ENCODE peak calls at places on chromosomes 13 and 19, in nine cellular contexts. N is astrocyte, K is BJ, P is aorta, A is H9, G is fibroblast of lung, B is endodermal cell, F is uterus, V is ovary. O is an unnamed sample. For H3K27me3, the result is how much of the 10 kb centered on the place peaks cover.

GRCh38 chr19:12801466-12802266 is at the start of the genes PRDX2 and THSD8:
- DNase-seq in N (no peak), K (no peak), P (peak), A (peak), G (peak), B (peak), F (peak), V (peak), O (no peak)

GRCh38 chr19:12838182-12838890 is at the start of gene MAST1:
- DNase-seq in N (no peak), K (no peak), P (no peak), A (peak), G (no peak), B (peak), F (no peak), V (no peak), O (no peak)

GRCh38 chr13:42876810-42877550 is 95.6 kb downstream of the FAM216B start:
- DNase-seq in N (peak), K (no peak), P (no peak), A (no peak), G (peak), B (no peak), F (no peak), V (no peak), O (no peak)

GRCh38 chr19:17933414-17934129 is 757 bp downstream of the CCDC124 start:
- DNase-seq in N (peak), K (no peak), P (no peak), A (no peak), G (peak), B (no peak), F (no peak), V (no peak), O (no peak)

GRCh38 chr19:55005684-55006488 is 32.2 kb downstream of the GP6 start:
- DNase-seq in N (peak), K (no peak), P (no peak), A (peak), G (peak), B (peak), F (no peak), V (no peak), O (no peak)

GRCh38 chr19:4416268-4416667 is 13.8 kb downstream of the CHAF1A start:
- DNase-seq in N (no peak), K (no peak), P (no peak), A (no peak), G (no peak), B (no peak), F (no peak), V (no peak), O (no peak)

GRCh38 chr19:55305491-55305890 is 19.6 kb downstream of the TMEM150B start:
- DNase-seq in N (no peak), K (no peak), P (no peak), A (peak), G (no peak), B (peak), F (peak), V (peak), O (no peak)

GRCh38 chr19:7595466-7596133 is at the start of gene CAMSAP3:
- DNase-seq in N (no peak), K (peak), P (no peak), A (peak), G (peak), B (peak), F (no peak), V (no peak), O (peak)

GRCh38 chr19:46515879-46516350 is 20.2 kb upstream of the PNMA8B start:
- DNase-seq in N (peak), K (no peak), P (no peak), A (peak), G (peak), B (no peak), F (no peak), V (no peak), O (no peak)

GRCh38 chr19:845707-846481 is 5.1 kb downstream of the PRTN3 start:
- DNase-seq in N (no peak), K (no peak), P (no peak), A (no peak), G (no peak), B (no peak), F (no peak), V (no peak), O (no peak)
- H3K27me3 ChIP-seq in N (under half), K (under half), P (under half), A (under half), G (under half), B (under half), F (under half), V (under half), O (under half)

GRCh38 chr19:53993448-53993847 is 2.0 kb downstream of the CACNG6 start:
- DNase-seq in N (no peak), K (no peak), P (no peak), A (no peak), G (no peak), B (no peak), F (no peak), V (no peak), O (no peak)
- H3K27me3 ChIP-seq in N (under half), K (under half), P (under half), A (under half), G (under half), B (half or more), F (under half), V (under half), O (under half)

GRCh38 chr13:87676254-87677042 is 5.3 kb downstream of the SLITRK5 start:
- DNase-seq in N (no peak), K (no peak), P (peak), A (peak), G (no peak), B (peak), F (no peak), V (no peak), O (no peak)

GRCh38 chr13:87677043-87677333 is 5.8 kb downstream of the SLITRK5 start:
- DNase-seq in N (no peak), K (no peak), P (no peak), A (no peak), G (no peak), B (no peak), F (no peak), V (no peak), O (no peak)

GRCh38 chr13:87678353-87678752 is 7.2 kb downstream of the SLITRK5 start:
- DNase-seq in N (no peak), K (no peak), P (no peak), A (no peak), G (no peak), B (no peak), F (no peak), V (no peak), O (no peak)

GRCh38 chr13:87675851-87676250 is 4.7 kb downstream of the SLITRK5 start:
- DNase-seq in N (no peak), K (no peak), P (no peak), A (no peak), G (no peak), B (no peak), F (no peak), V (no peak), O (no peak)

DNA sequence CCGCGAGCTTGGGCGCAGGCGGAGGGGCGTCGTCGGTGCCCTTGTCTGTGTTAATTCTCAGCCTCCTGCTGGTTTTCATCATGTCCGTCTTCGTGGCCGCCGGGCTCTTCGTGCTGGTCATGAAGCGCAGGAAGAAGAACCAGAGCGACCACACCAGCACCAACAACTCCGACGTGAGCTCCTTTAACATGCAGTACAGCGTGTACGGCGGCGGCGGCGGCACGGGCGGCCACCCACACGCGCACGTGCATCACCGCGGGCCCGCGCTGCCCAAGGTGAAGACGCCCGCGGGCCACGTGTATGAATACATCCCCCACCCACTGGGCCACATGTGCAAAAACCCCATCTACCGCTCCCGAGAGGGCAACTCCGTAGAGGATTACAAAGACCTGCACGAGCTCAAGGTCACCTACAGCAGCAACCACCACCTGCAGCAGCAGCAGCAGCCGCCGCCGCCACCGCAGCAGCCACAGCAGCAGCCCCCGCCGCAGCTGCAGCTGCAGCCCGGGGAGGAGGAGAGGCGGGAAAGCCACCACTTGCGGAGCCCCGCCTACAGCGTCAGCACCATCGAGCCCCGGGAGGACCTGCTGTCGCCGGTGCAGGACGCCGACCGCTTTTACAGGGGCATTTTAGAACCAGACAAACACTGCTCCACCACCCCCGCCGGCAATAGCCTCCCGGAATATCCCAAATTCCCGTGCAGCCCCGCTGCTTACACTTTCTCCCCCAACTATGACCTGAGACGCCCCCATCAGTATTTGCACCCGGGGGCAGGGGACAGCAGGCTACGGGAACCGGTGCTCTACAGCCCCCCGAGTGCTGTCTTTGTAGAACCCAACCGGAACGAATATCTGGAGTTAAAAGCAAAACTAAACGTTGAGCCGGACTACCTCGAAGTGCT is 6.4 kb downstream of the SLITRK5 start:
- DNase-seq in N (no peak), K (no peak), P (peak), A (peak), G (no peak), B (peak), F (no peak), V (no peak), O (no peak)
- H3K27me3 ChIP-seq in N (under half), K (under half), P (under half), A (under half), G (under half), B (half or more), F (under half), V (under half), O (under half)

GRCh38 chr19:9128171-9128570 is 1.4 kb upstream of the OR7G3 start:
- DNase-seq in N (no peak), K (no peak), P (no peak), A (no peak), G (no peak), B (no peak), F (no peak), V (no peak), O (no peak)

GRCh38 chr19:9132422-9132821 is 5.7 kb upstream of the OR7G3 start:
- DNase-seq in N (no peak), K (no peak), P (no peak), A (no peak), G (no peak), B (no peak), F (no peak), V (no peak), O (no peak)

GRCh38 chr19:9130965-9131364 is 4.2 kb upstream of the OR7G3 start:
- DNase-seq in N (no peak), K (no peak), P (no peak), A (no peak), G (no peak), B (no peak), F (no peak), V (no peak), O (no peak)

DNA sequence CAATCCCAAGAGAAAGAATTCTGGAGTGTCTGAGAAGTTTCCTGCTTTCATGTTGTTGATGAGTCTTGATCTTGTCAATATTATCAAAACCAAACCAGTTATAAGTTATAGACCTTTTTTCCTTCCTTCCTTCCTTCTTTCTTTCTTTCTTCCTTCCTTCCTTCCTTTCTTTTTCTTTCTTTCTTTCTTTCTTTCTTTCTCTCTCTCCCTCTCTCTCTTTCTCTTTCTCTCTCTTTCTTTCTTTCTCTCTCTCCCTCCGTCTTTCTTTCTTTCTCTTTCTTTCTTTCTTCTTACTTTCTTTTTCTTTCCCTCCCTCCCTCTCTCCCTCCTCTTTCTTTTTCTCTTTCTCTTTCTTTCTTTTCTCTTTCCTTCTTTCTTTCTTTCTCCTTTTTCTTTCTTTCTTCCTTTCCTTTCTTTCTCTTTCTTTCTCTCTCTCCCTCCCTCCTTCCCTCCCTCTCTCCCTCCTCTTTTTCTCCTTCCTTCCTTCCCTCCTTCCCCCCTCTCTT is at the start of gene OR7G3:
- DNase-seq in N (no peak), K (no peak), P (no peak), A (no peak), G (no peak), B (no peak), F (no peak), V (no peak), O (no peak)
- H3K27me3 ChIP-seq in N (under half), K (under half), P (under half), A (under half), G (under half), B (under half), F (under half), V (under half), O (under half)

GRCh38 chr13:28338742-28339141 is 156.2 kb downstream of the FLT1 start:
- DNase-seq in N (no peak), K (no peak), P (no peak), A (no peak), G (no peak), B (no peak), F (no peak), V (no peak), O (no peak)

GRCh38 chr13:28337196-28338045 is 157.5 kb downstream of the FLT1 start:
- DNase-seq in N (peak), K (peak), P (no peak), A (no peak), G (peak), B (no peak), F (no peak), V (peak), O (no peak)

GRCh38 chr13:28338202-28338601 is 156.7 kb downstream of the FLT1 start:
- DNase-seq in N (peak), K (no peak), P (no peak), A (no peak), G (peak), B (no peak), F (no peak), V (no peak), O (no peak)

GRCh38 chr13:28339419-28339818 is 155.5 kb downstream of the FLT1 start:
- DNase-seq in N (peak), K (no peak), P (no peak), A (no peak), G (peak), B (no peak), F (no peak), V (no peak), O (no peak)

DNA sequence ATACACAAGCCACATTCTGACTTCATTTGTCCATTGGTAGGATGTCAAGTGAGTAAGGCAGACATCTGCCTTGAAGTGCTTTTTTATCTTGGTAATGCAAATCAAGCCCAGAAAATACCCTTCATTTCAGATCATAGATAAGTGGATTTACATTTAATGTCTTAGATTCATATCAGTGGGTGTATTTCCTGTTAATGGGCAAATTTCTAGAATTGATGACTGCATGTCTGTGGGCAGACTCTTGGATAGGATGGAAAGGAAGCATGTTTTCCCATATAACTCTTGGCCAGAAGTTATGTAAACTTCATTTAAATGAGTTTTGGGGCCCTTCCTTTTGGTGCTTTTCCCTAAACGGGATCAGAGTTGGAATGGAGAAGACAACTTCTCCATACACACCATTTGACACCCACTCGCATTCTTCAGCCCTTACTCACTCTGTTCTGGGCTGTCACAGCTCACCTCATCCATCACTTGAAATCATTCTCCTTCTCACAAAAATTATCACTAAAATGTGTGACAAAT is 154.6 kb downstream of the FLT1 start:
- DNase-seq in N (peak), K (peak), P (no peak), A (no peak), G (peak), B (no peak), F (no peak), V (no peak), O (no peak)
- H3K27me3 ChIP-seq in N (under half), K (under half), P (under half), A (under half), G (under half), B (under half), F (under half), V (under half), O (under half)

GRCh38 chr13:77429320-77430142 is 102.6 kb upstream of the MYCBP2 start:
- DNase-seq in N (peak), K (no peak), P (no peak), A (no peak), G (peak), B (no peak), F (no peak), V (no peak), O (no peak)
- H3K27me3 ChIP-seq in N (under half), K (under half), P (under half), A (under half), G (under half), B (under half), F (under half), V (under half), O (under half)

O was measured in iPS DF 6.9.